ENCODE peak calls at places on chromosomes 16 and 17, in four cellular contexts. O is naive thymus-derived CD4-positive, alpha-beta T cell; S is heart right ventricle; L is Peyer's patch. F is an unnamed sample.

GRCh38 chr17:31857920-31858646 is 961 bp downstream of the COPRS start:
- DNase-seq in S (no peak), L (no peak), O (no peak), F (peak; percentile 9)

GRCh38 chr17:50866950-50867855 is 1.0 kb upstream of the TOB1 start:
- DNase-seq in O (peak; percentile 58), S (peak; percentile 97), L (peak; percentile 95), F (peak; percentile 85)

GRCh38 chr16:89104930-89105571 is 11.4 kb downstream of the ACSF3 start:
- DNase-seq in O (no peak), S (no peak), L (no peak), F (no peak)

GRCh38 chr17:29495011-29495410 is 71.8 kb downstream of the ABHD15 start:
- DNase-seq in O (no peak), L (no peak), S (no peak), F (no peak)

GRCh38 chr17:57563968-57564367 is 181.1 kb downstream of the CCDC182 start:
- DNase-seq in O (no peak), L (no peak), S (no peak), F (no peak)

GRCh38 chr17:66636111-66636510 is 198.8 kb upstream of the CACNG5 start:
- DNase-seq in O (no peak), L (no peak), S (no peak), F (no peak)

GRCh38 chr17:78962345-78962983 is 17.3 kb downstream of the LGALS3BP start:
- DNase-seq in L (no peak), O (no peak), S (no peak), F (no peak)

GRCh38 chr17:56752263-56752662 is 81.5 kb downstream of the C17orf67 start:
- DNase-seq in O (no peak), S (no peak), L (no peak), F (no peak)

GRCh38 chr17:72422505-72423285 is 301.9 kb downstream of the SOX9 start:
- DNase-seq in S (peak; percentile 36), L (no peak), O (no peak), F (no peak)

GRCh38 chr16:56247808-56248207 is 56.5 kb downstream of the GNAO1 start:
- DNase-seq in L (no peak), O (no peak), S (no peak), F (no peak)

GRCh38 chr17:44655983-44656700 is at the start of gene MEIOC:
- DNase-seq in O (peak; percentile 11), S (no peak), L (no peak), F (no peak)

GRCh38 chr17:43176119-43176570 is 5.1 kb downstream of the NBR1 start:
- DNase-seq in O (no peak), S (no peak), L (no peak), F (no peak)

GRCh38 chr16:69131167-69131748 is 1.1 kb downstream of the CHTF8 start:
- DNase-seq in L (peak; percentile 48), S (peak; percentile 35), O (no peak), F (peak; percentile 50)

GRCh38 chr17:78789663-78790181 is 7.6 kb upstream of the CYTH1 start:
- DNase-seq in L (peak; percentile 66), O (peak; percentile 45), S (peak; percentile 67), F (peak; percentile 78)

GRCh38 chr17:58047751-58048150 is 35.5 kb upstream of the DYNLL2 start:
- DNase-seq in S (no peak), O (no peak), L (no peak), F (no peak)

GRCh38 chr17:49513616-49514373 is 18.7 kb downstream of the NGFR start:
- DNase-seq in O (no peak), S (peak; percentile 67), L (no peak), F (no peak)

GRCh38 chr17:29195465-29196081 is 15.4 kb upstream of the MYO18A start:
- DNase-seq in L (peak; percentile 49), O (no peak), S (no peak), F (no peak)

GRCh38 chr16:65415460-65415859 is 293.6 kb upstream of the CDH11 start:
- DNase-seq in O (no peak), L (no peak), S (no peak), F (no peak)

GRCh38 chr16:46762583-46762982 is 14.4 kb upstream of the MYLK3 start:
- DNase-seq in S (no peak), L (no peak), O (no peak), F (no peak)

GRCh38 chr16:54928016-54928356 is 2.7 kb upstream of the IRX5 start:
- DNase-seq in O (no peak), L (no peak), S (no peak), F (peak; percentile 28)

GRCh38 chr16:69848635-69849545 is 86.8 kb downstream of the WWP2 start:
- DNase-seq in L (peak; percentile 18), O (no peak), S (peak; percentile 93), F (no peak)

GRCh38 chr17:72614871-72615626 is 477.4 kb downstream of the SLC39A11 start:
- DNase-seq in O (no peak), L (no peak), S (no peak), F (no peak)

GRCh38 chr17:81018044-81018802 is 16.7 kb upstream of the BAIAP2 start:
- DNase-seq in L (peak; percentile 42), O (no peak), S (no peak), F (no peak)

GRCh38 chr17:77602062-77602746 is 356.3 kb upstream of the TNRC6C start:
- DNase-seq in S (peak; percentile 80), O (no peak), L (no peak), F (no peak)

GRCh38 chr16:49469930-49470451 is 96.4 kb downstream of the C16orf78 start:
- DNase-seq in S (no peak), L (no peak), O (no peak), F (no peak)

GRCh38 chr17:36566081-36566480 is 21.4 kb downstream of the GGNBP2 start:
- DNase-seq in O (no peak), L (no peak), S (no peak), F (no peak)

GRCh38 chr17:49631496-49631895 is 46.4 kb downstream of the SPOP start:
- DNase-seq in O (no peak), S (no peak), L (no peak), F (no peak)

DNA sequence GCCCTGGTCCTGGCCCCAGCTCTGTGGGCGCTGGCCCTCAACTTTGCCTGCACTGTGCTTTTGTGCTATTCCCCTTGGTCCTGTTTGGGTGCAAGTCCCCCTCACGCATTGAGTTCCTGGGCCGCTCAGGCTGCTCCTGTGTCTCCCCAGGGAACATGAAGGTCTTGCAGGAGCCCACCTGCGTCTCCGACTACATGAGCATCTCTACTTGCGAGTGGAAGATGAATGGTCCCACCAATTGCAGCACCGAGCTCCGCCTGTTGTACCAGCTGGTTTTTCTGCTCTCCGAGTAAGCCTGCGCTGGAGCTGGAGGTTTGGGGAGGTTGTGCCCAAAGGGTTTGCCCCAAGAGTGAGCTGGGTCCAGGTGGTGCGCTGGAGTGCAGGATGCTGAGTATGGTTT is 28.2 kb downstream of the IL4R start:
- DNase-seq in O (no peak), S (no peak), L (no peak), F (no peak)
- H3K27ac ChIP-seq in O (no peak overlapping the region), S (no peak overlapping the region), L (no peak overlapping the region), F (no peak overlapping the region)

GRCh38 chr16:75687361-75687760 is 10.6 kb upstream of the CPHXL2 start:
- DNase-seq in S (no peak), L (no peak), O (no peak), F (no peak)
- H3K9me3 ChIP-seq in S (no peaks in the 10 kb centered on the region), L (no peaks in the 10 kb centered on the region), O (no peaks in the 10 kb centered on the region), F (no peaks in the 10 kb centered on the region)

GRCh38 chr17:39100530-39100929 is 50.9 kb downstream of the PLXDC1 start:
- DNase-seq in O (no peak), S (no peak), L (no peak), F (no peak)

GRCh38 chr17:39101139-39101538 is 50.3 kb downstream of the PLXDC1 start:
- DNase-seq in O (no peak), S (no peak), L (no peak), F (no peak)

GRCh38 chr17:39098474-39099090 is 52.9 kb downstream of the PLXDC1 start:
- DNase-seq in S (no peak), L (no peak), O (no peak), F (no peak)

GRCh38 chr17:39097537-39097936 is 53.9 kb downstream of the PLXDC1 start:
- DNase-seq in O (no peak), L (no peak), S (no peak), F (no peak)

GRCh38 chr17:39099686-39100293 is 51.6 kb downstream of the PLXDC1 start:
- DNase-seq in L (no peak), S (peak; percentile 90), O (no peak), F (no peak)
- H3K27ac ChIP-seq in L (peak overlapping the region; percentile 39), S (peak overlapping the region; percentile 65), O (no peak overlapping the region), F (no peak overlapping the region)

GRCh38 chr16:77993586-77993985 is 28.8 kb upstream of the CLEC3A start:
- DNase-seq in S (no peak), O (no peak), L (no peak), F (no peak)
- H3K9me3 ChIP-seq in S (no peaks in the 10 kb centered on the region), O (no peaks in the 10 kb centered on the region), L (no peaks in the 10 kb centered on the region), F (no peaks in the 10 kb centered on the region)

GRCh38 chr17:76146053-76146875 is 5.2 kb upstream of the FOXJ1 start:
- DNase-seq in L (no peak), O (no peak), S (no peak), F (no peak)

GRCh38 chr17:76149214-76149613 is 8.2 kb upstream of the FOXJ1 start:
- DNase-seq in L (no peak), O (no peak), S (no peak), F (no peak)

GRCh38 chr17:76148015-76148326 is 6.9 kb upstream of the FOXJ1 start:
- DNase-seq in S (no peak), O (no peak), L (no peak), F (no peak)

GRCh38 chr17:76145231-76146052 is 4.4 kb upstream of the FOXJ1 start:
- DNase-seq in O (no peak), L (peak; percentile 78), S (no peak), F (peak; percentile 67)

GRCh38 chr17:76147211-76148014 is 6.4 kb upstream of the FOXJ1 start:
- DNase-seq in S (no peak), L (no peak), O (no peak), F (no peak)
- H3K27ac ChIP-seq in S (no peak overlapping the region), L (no peak overlapping the region), O (peak overlapping the region; percentile 83), F (no peak overlapping the region)

GRCh38 chr16:24568392-24568791 is 29.0 kb downstream of the RBBP6 start:
- DNase-seq in S (no peak), O (no peak), L (no peak), F (no peak)
- H3K9me3 ChIP-seq in S (no peaks in the 10 kb centered on the region), O (no peaks in the 10 kb centered on the region), L (no peaks in the 10 kb centered on the region), F (no peaks in the 10 kb centered on the region)

DNA sequence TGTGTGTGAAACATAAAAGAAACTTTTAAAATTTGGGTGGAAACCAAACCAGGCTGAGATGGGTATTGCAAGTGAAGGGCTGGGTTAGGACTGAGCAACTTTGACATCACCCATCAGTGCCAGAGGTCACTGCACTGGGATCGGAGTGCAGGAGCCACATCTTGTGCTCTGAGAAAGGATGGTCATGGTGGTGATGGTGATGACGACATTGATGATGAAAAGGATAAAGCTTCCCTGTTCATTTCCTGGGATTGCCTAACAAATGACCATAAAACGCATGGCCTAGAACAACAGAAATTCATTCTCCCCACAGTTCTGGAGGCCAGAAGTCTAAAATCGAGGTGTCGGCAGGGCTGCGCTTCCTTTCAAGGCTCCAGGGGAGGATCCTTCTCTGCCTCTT is 324.0 kb downstream of the MAF start:
- DNase-seq in S (no peak), L (no peak), O (no peak), F (no peak)
- H3K27ac ChIP-seq in S (no peak overlapping the region), L (no peak overlapping the region), O (no peak overlapping the region), F (no peak overlapping the region)

F was measured in CD4-positive, alpha-beta memory T cell.